ENCODE peak calls at places on chromosomes 1 and 21, in six cellular contexts. S is transverse colon, H is A549, A is upper lobe of left lung, E is tibial nerve, X is stomach. G is an unnamed sample.

GRCh38 chr1:184116287-184116686 is 64.8 kb downstream of the TSEN15 start:
- DNase-seq in S (no peak), X (no peak), H (no peak), A (no peak), E (no peak), G (no peak)

GRCh38 chr21:26840912-26841311 is 4.3 kb downstream of the ADAMTS1 start:
- DNase-seq in H (no peak), A (no peak), S (no peak), E (peak), X (no peak), G (peak)

GRCh38 chr1:2998503-2999100 is 22.7 kb upstream of the ACTRT2 start:
- DNase-seq in S (no peak), A (no peak), E (no peak), X (no peak), H (no peak), G (no peak)

GRCh38 chr1:161180643-161181042 is 3.3 kb upstream of the B4GALT3 start:
- DNase-seq in S (no peak), H (no peak), E (no peak), A (no peak), X (no peak), G (no peak)

GRCh38 chr21:29215709-29216108 is 83.0 kb upstream of the BACH1 start:
- DNase-seq in A (no peak), E (no peak), X (no peak), S (no peak), H (no peak), G (no peak)

GRCh38 chr1:212162635-212163034 is 122.6 kb upstream of the PPP2R5A start:
- DNase-seq in X (peak), S (no peak), A (peak), E (no peak), H (no peak), G (no peak)

GRCh38 chr1:16677552-16678423 is 11.0 kb upstream of the RNU1-3 start:
- DNase-seq in H (peak), X (no peak), S (peak), A (no peak), E (no peak), G (peak)

GRCh38 chr1:217052196-217052595 is 329.0 kb upstream of the ESRRG start:
- DNase-seq in S (no peak), H (no peak), E (no peak), A (no peak), X (no peak), G (no peak)

GRCh38 chr1:202578001-202578500 is 132.2 kb downstream of the SYT2 start:
- DNase-seq in X (no peak), E (no peak), A (no peak), S (no peak), H (no peak), G (no peak)

GRCh38 chr1:59422921-59423575 is 126.2 kb downstream of the FGGY start:
- DNase-seq in H (no peak), A (peak), X (peak), E (peak), S (peak), G (peak)

GRCh38 chr1:29120955-29121485 is 2.7 kb downstream of the TMEM200B start:
- DNase-seq in A (no peak), E (no peak), X (peak), S (peak), H (peak), G (peak)

GRCh38 chr1:47187926-47188250 is 1.9 kb downstream of the PDZK1IP1 start:
- DNase-seq in H (no peak), A (no peak), S (no peak), X (no peak), E (no peak), G (no peak)

GRCh38 chr1:110235839-110236682 is 25.9 kb downstream of the KCNC4 start:
- DNase-seq in X (no peak), E (no peak), S (no peak), A (no peak), H (no peak), G (peak)

GRCh38 chr1:231416896-231417295 is 5.2 kb downstream of the EGLN1 start:
- DNase-seq in S (no peak), E (no peak), H (no peak), A (no peak), X (no peak), G (no peak)

GRCh38 chr1:114234408-114235119 is 80.9 kb upstream of the SYT6 start:
- DNase-seq in E (no peak), A (peak), H (no peak), S (peak), X (no peak), G (no peak)

GRCh38 chr1:59128239-59128736 is 168.6 kb upstream of the FGGY start:
- DNase-seq in E (no peak), H (no peak), X (no peak), A (no peak), S (no peak), G (no peak)

GRCh38 chr1:228542376-228542775 is 55.2 kb downstream of the RNF187 start:
- DNase-seq in E (no peak), X (no peak), S (no peak), A (peak), H (no peak), G (no peak)

GRCh38 chr1:58545591-58546519 is 671 bp downstream of the OMA1 start:
- DNase-seq in A (peak), H (peak), S (peak), E (peak), X (peak), G (peak)

GRCh38 chr1:201169971-201170532 is 15.8 kb upstream of the TMEM9 start:
- DNase-seq in A (no peak), X (no peak), H (no peak), S (no peak), E (no peak), G (no peak)

GRCh38 chr1:162042361-162042760 is 18.7 kb upstream of the OLFML2B start:
- DNase-seq in E (no peak), X (no peak), S (no peak), H (no peak), A (no peak), G (no peak)

GRCh38 chr1:187013582-187014200 is 184.9 kb downstream of the PLA2G4A start:
- DNase-seq in S (no peak), H (no peak), A (no peak), E (no peak), X (no peak), G (no peak)

GRCh38 chr1:27961646-27962221 is 2.0 kb downstream of the XKR8 start:
- DNase-seq in X (no peak), A (no peak), S (no peak), H (no peak), E (no peak), G (no peak)

GRCh38 chr1:233172201-233172600 is 123.3 kb downstream of the PCNX2 start:
- DNase-seq in X (no peak), A (no peak), E (no peak), H (no peak), S (no peak), G (no peak)
- TF ChIP-seq CTCF in X (no peak), A (peak), E (no peak), H (no peak), S (no peak), G (no peak)

GRCh38 chr1:167077128-167077867 is 12.9 kb downstream of the GPA33 start:
- DNase-seq in X (no peak), E (no peak), S (no peak), H (no peak), A (no peak), G (no peak)

GRCh38 chr1:167081594-167081993 is 8.6 kb downstream of the GPA33 start:
- DNase-seq in X (no peak), S (no peak), H (no peak), E (no peak), A (no peak), G (no peak)

GRCh38 chr1:167077868-167078210 is 12.3 kb downstream of the GPA33 start:
- DNase-seq in H (no peak), S (no peak), A (no peak), X (no peak), E (no peak), G (no peak)

GRCh38 chr1:167071286-167071685 is 18.9 kb downstream of the GPA33 start:
- DNase-seq in X (no peak), A (no peak), E (no peak), H (no peak), S (no peak), G (no peak)

DNA sequence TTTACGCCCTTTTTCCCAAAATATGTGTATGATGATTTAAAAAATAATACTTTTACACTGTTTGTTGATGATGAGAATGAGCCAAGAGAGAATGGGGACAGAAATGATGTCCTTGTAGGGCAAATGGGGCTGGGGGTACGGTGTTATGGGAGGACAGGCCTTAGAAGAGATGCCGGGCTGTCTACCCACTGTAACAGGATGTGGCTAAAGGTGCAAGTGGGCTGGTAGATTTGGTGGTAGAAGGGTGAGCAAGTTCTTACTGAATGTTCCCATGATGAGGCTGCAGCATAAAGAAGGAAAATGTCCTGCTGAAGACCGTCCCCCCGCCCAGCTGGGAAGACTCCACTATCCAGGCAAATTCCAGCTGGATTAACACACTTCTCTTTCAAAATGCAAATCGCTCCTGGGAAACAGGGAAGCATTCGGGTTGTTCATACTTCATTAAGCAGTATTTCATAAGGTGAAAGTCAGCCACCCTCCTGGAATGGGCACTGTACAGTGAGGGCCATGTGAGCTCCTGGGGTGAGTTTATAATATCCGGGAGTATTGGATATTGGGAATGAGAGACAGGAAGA is 14.0 kb downstream of the GPA33 start:
- DNase-seq in E (no peak), S (no peak), X (no peak), A (no peak), H (no peak), G (no peak)
- TF ChIP-seq EP300 in E (no peak), S (no peak), X (no peak), A (no peak), H (no peak), G (no peak)

GRCh38 chr1:11535761-11536572 is 57.0 kb downstream of the DISP3 start:
- DNase-seq in X (no peak), A (no peak), E (no peak), H (peak), S (no peak), G (no peak)
- TF ChIP-seq CTCF in X (no peak), A (no peak), E (no peak), H (no peak), S (no peak), G (no peak)

GRCh38 chr1:244901400-244901799 is 37.1 kb upstream of the HNRNPU start:
- DNase-seq in A (no peak), X (no peak), S (no peak), H (no peak), E (no peak), G (no peak)

GRCh38 chr1:244893836-244894235 is 29.5 kb upstream of the HNRNPU start:
- DNase-seq in A (no peak), S (no peak), H (no peak), E (no peak), X (no peak), G (no peak)

GRCh38 chr1:244896550-244896949 is 32.2 kb upstream of the HNRNPU start:
- DNase-seq in A (no peak), X (no peak), S (no peak), E (no peak), H (peak), G (no peak)

DNA sequence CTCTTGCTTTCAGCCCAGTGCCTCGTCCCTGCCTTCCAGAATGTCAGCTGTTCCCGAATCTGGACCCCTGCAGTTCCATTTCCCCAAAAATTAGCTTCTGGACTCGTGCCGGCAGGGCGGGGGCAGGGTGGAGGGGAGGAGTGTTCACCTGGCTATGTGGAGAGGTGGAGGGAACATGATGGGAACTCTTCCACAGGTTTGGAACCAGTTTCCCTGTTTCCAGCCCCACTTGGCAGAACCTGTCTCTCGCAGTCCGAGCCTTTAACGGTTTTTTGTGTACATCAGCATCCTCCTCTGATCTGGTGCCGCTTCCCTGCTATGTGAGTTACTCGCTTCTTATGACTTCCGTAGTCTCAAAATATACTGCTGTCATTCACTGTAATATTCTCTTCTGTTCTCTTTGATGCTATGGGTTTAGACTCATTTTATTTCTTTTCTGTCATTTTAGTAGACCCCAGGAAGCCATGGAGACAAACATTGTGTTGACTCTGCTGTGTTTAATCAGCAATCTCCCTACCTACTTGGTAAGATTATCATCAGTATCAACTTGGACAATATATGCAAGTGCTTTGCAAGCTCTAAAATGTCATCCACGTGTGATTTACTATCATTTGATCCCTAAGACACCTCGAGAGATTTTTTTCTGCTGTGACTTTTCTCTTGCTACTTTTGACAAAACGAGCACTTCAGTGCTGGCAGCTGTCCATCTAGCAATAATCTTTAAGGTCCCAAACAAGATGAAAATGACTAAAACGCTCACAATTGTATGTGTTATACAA is 33.3 kb upstream of the HNRNPU start:
- DNase-seq in E (no peak), H (no peak), A (no peak), X (no peak), S (no peak), G (no peak)
- TF ChIP-seq EP300 in E (no peak), H (no peak), A (no peak), X (no peak), S (no peak), G (no peak)

DNA sequence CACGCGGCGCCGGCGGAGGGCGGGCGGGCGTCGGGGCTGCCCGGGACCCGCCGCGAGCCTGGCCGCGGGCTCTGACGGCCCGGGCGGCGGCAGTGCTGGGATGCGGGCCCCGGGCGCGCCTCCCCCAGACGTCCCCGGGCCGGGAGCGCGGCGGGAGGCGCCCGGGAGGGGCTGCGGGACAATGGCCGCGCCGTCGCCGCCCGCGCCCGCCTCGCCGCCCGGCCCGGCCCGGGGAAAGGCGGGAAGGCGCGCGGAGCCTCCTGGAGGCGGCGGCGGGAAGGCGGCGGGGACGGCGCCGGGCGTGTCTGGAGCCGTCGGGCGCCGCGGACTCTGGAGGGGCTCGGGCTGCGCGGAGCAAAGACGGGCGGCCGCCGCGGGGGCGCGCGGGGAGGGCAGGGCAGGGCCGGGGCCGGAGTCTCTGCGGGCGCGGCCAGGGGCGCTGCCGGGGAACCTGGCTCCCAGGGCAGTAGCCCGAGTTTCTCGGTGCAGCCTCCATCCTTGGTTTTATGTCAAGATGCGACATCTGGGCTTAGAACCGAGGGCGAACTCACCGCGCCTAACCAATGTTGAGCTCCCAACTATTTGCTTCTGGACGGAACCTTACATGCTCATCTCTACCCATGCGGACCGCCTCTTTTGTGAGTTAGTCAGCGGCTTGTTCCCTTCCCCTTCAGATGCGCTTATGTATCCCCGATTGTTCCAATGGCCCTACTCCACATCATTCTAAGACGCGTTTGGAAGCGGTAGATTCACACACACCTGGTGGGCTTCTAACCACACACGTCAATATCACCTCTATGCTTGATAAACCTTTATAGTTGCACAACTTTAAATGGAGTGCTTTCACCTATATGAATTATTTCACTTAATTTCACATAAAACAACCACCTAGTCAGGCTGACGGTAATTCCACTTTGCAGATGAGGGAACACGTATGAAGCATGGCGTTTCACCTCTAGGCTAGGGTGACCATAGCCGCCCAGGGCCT is 651 bp downstream of the ZBTB8A start:
- DNase-seq in S (peak), H (peak), A (peak), X (peak), E (no peak), G (peak)
- TF ChIP-seq CTCF in S (no peak), H (no peak), A (no peak), X (no peak), E (no peak), G (no peak)

G was measured in ovary.